ENCODE peak calls at places on chromosome 11, in nine cellular contexts. D is IMR-90, F is spleen, W is heart left ventricle, O is tibial nerve, T is thyroid gland, L is Peyer's patch, J is sigmoid colon, P is ovary. G is an unnamed sample.

GRCh38 chr11:86275493-86276370 is 26.3 kb upstream of the HIKESHI start:
- DNase-seq in D (no peak), T (no peak), O (no peak), W (no peak), F (no peak), J (no peak), P (no peak), L (no peak), G (no peak)

GRCh38 chr11:106128740-106129139 is 51.3 kb downstream of the AASDHPPT start:
- DNase-seq in J (no peak), T (no peak), L (no peak), W (no peak), O (no peak), D (no peak), P (no peak), F (no peak), G (no peak)

GRCh38 chr11:12232819-12233601 is 122.6 kb downstream of the MICAL2 start:
- DNase-seq in T (no peak), L (no peak), P (no peak), W (no peak), J (no peak), O (no peak), F (no peak), D (peak; percentile 95), G (no peak)

GRCh38 chr11:1879941-1880720 is 11.6 kb downstream of the PRR33 start:
- DNase-seq in P (peak; percentile 82), L (no peak), T (no peak), F (peak; percentile 83), J (peak; percentile 88), O (peak; percentile 64), W (peak; percentile 89), D (no peak), G (peak; percentile 31)

GRCh38 chr11:79129702-79130101 is 311.1 kb downstream of the TENM4 start:
- DNase-seq in P (no peak), J (no peak), T (no peak), O (no peak), F (no peak), L (no peak), W (no peak), D (no peak), G (no peak)

GRCh38 chr11:28619870-28620540 is 511.8 kb downstream of the METTL15 start:
- DNase-seq in D (peak; percentile 83), T (no peak), J (no peak), F (no peak), L (no peak), O (no peak), P (no peak), W (no peak), G (no peak)

GRCh38 chr11:61905801-61906521 is 11.4 kb downstream of the RAB3IL1 start:
- DNase-seq in W (no peak), F (no peak), T (no peak), O (no peak), P (no peak), D (no peak), L (no peak), J (no peak), G (no peak)

GRCh38 chr11:38169286-38169685 is 1571.2 kb upstream of the RAG2 start:
- DNase-seq in F (no peak), O (no peak), J (no peak), P (no peak), T (no peak), W (no peak), D (peak; percentile 2), L (no peak), G (no peak)

GRCh38 chr11:94876645-94877445 is 96.5 kb downstream of the CWC15 start:
- DNase-seq in J (peak; percentile 95), W (peak; percentile 81), F (no peak), D (peak; percentile 98), T (peak; percentile 32), P (peak; percentile 86), O (peak; percentile 72), L (no peak), G (peak; percentile 76)

GRCh38 chr11:122115520-122116343 is at the start of gene BLID:
- DNase-seq in F (no peak), T (peak; percentile 62), J (peak; percentile 70), D (peak; percentile 46), W (no peak), O (peak; percentile 64), P (peak; percentile 48), L (no peak), G (peak; percentile 26)

GRCh38 chr11:111602865-111603632 is 800 bp downstream of the SIK2 start:
- DNase-seq in J (peak; percentile 80), O (peak; percentile 24), T (no peak), F (no peak), P (peak; percentile 76), L (no peak), D (peak; percentile 43), W (peak; percentile 63), G (peak; percentile 43)

GRCh38 chr11:65410936-65411680 is 11.5 kb upstream of the NEAT1 start:
- DNase-seq in F (peak; percentile 71), D (no peak), L (peak; percentile 35), W (peak; percentile 26), J (peak; percentile 57), O (no peak), T (no peak), P (peak; percentile 35), G (no peak)

GRCh38 chr11:19511413-19512183 is 201.0 kb upstream of the NAV2 start:
- DNase-seq in D (no peak), W (peak; percentile 62), O (peak; percentile 36), P (peak; percentile 38), J (peak; percentile 71), T (peak; percentile 56), F (no peak), L (no peak), G (peak; percentile 27)

GRCh38 chr11:1102996-1103395 is 28.3 kb downstream of the MUC2 start:
- DNase-seq in J (no peak), D (no peak), L (no peak), T (no peak), W (peak; percentile 6), O (no peak), F (peak; percentile 53), P (no peak), G (no peak)

GRCh38 chr11:119144825-119145476 is 3.9 kb upstream of the ABCG4 start:
- DNase-seq in J (no peak), D (peak; percentile 68), W (peak; percentile 50), T (peak; percentile 71), F (no peak), P (peak; percentile 57), L (peak; percentile 72), O (peak; percentile 67), G (peak; percentile 72)

GRCh38 chr11:97683733-97684132 is 1293.9 kb downstream of the JRKL start:
- DNase-seq in W (no peak), T (no peak), D (no peak), O (no peak), P (no peak), F (no peak), L (no peak), J (no peak), G (no peak)

DNA sequence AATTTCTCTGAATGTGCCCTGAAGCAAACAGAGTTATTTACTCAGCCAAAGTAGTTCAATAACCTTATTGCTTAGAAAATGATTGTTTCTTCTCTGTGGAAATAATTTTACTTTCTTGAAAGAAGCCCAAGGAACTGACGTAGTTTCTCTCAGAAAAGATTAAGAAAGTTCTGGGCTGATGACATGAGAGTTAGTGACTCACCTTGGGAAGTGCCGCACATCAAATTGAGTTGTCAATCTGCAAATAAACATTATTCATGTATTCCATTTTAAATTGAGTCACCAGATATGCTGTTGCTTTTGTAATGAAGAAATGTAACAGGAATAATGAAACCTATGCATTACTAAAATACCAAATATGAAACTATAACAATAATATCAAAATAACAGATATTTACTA is 418.7 kb upstream of the LRRC4C start:
- DNase-seq in T (no peak), O (no peak), F (no peak), W (no peak), P (no peak), D (no peak), J (no peak), L (no peak), G (no peak)
- H3K27ac ChIP-seq in T (no peak overlapping the region), O (no peak overlapping the region), F (no peak overlapping the region), W (no peak overlapping the region), P (no peak overlapping the region), D (no peak overlapping the region), J (no peak overlapping the region), L (no peak overlapping the region), G (no peak overlapping the region)

GRCh38 chr11:83566948-83567347 is 280.8 kb upstream of the CCDC90B start:
- DNase-seq in J (no peak), P (no peak), D (peak; percentile 83), T (no peak), W (no peak), L (no peak), F (no peak), O (no peak), G (no peak)

GRCh38 chr11:83571301-83571700 is 285.1 kb upstream of the CCDC90B start:
- DNase-seq in J (no peak), P (no peak), W (no peak), L (no peak), F (no peak), T (no peak), D (peak; percentile 65), O (no peak), G (no peak)

GRCh38 chr11:83564845-83565244 is 278.7 kb upstream of the CCDC90B start:
- DNase-seq in T (no peak), O (no peak), P (no peak), J (no peak), F (no peak), L (no peak), D (no peak), W (no peak), G (no peak)

GRCh38 chr11:83569134-83569805 is 283.1 kb upstream of the CCDC90B start:
- DNase-seq in T (no peak), J (no peak), W (no peak), F (no peak), P (no peak), O (no peak), D (no peak), L (no peak), G (no peak)

DNA sequence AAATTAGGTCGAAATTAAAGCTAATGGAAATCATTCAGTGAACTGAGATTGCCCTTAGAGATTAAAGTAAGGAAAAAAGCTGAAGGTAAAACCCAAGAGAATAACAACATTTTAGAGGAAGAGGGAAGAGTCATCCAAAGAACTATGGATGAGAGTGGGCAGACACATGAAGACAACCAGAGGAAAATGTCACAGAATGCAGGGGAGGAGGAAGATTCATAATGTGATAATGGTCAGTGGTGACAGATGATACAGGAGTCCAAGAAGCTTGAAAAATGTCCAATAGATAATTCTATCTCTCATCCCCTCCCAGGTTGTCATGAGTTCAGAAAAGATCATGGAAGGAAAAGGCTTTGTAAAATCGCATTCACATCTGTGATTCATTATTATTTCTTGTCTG is 282.3 kb upstream of the CCDC90B start:
- DNase-seq in F (no peak), D (no peak), J (no peak), P (no peak), L (no peak), W (no peak), O (no peak), T (no peak), G (no peak)
- TF ChIP-seq POLR2A in F (no peak), D (no peak), J (no peak), P (no peak), L (no peak), W (no peak), O (no peak), T (no peak), G (no peak)

GRCh38 chr11:36177837-36178236 is 111.4 kb downstream of the COMMD9 start:
- DNase-seq in D (no peak), L (no peak), F (no peak), J (no peak), T (no peak), P (no peak), O (no peak), W (no peak), G (no peak)
- H3K4me1 ChIP-seq in D (no peaks in the 10 kb centered on the region), L (no peaks in the 10 kb centered on the region), F (no peaks in the 10 kb centered on the region), J (no peaks in the 10 kb centered on the region), T (no peaks in the 10 kb centered on the region), P (no peaks in the 10 kb centered on the region), O (no peaks in the 10 kb centered on the region), W (no peaks in the 10 kb centered on the region), G (no peaks in the 10 kb centered on the region)

GRCh38 chr11:133835258-133836075 is 9.8 kb downstream of the SPATA19 start:
- DNase-seq in F (no peak), O (peak; percentile 40), J (no peak), L (no peak), W (no peak), D (peak; percentile 4), P (no peak), T (peak; percentile 39), G (peak; percentile 42)
- H3K27ac ChIP-seq in F (no peak overlapping the region), O (no peak overlapping the region), J (no peak overlapping the region), L (no peak overlapping the region), W (no peak overlapping the region), D (no peak overlapping the region), P (no peak overlapping the region), T (no peak overlapping the region), G (no peak overlapping the region)

G was measured in body of pancreas.